ENCODE peak calls at places on chromosomes 1 and 21, in seven cellular contexts. One of them, this sample, is unnamed. For H3K4me1 and H3K9me3, the result is how much of the 10 kb centered on the place peaks cover.

GRCh38 chr1:107936498-107937481 is 28.2 kb downstream of the VAV3 start:
- DNase-seq in uterus: no peak
- DNase-seq in endothelial cell of umbilical vein: peak
- DNase-seq in tibial nerve: no peak
- DNase-seq in heart right ventricle: peak
- DNase-seq in A549: no peak
- DNase-seq in aorta: no peak
- DNase-seq in this sample: peak

GRCh38 chr1:244118087-244118761 is 67.1 kb downstream of the ZBTB18 start:
- DNase-seq in uterus: no peak
- DNase-seq in endothelial cell of umbilical vein: no peak
- DNase-seq in tibial nerve: no peak
- DNase-seq in heart right ventricle: no peak
- DNase-seq in A549: no peak
- DNase-seq in aorta: no peak
- DNase-seq in this sample: no peak

GRCh38 chr1:110136911-110137310 is 13.4 kb upstream of the SLC6A17 start:
- DNase-seq in uterus: no peak
- DNase-seq in endothelial cell of umbilical vein: no peak
- DNase-seq in tibial nerve: no peak
- DNase-seq in heart right ventricle: peak
- DNase-seq in A549: no peak
- DNase-seq in aorta: no peak
- DNase-seq in this sample: peak

GRCh38 chr1:38444311-38444710 is 397.7 kb upstream of the POU3F1 start:
- DNase-seq in uterus: no peak
- DNase-seq in endothelial cell of umbilical vein: no peak
- DNase-seq in tibial nerve: no peak
- DNase-seq in heart right ventricle: no peak
- DNase-seq in A549: no peak
- DNase-seq in aorta: no peak
- DNase-seq in this sample: no peak

GRCh38 chr1:214720561-214720960 is 117.6 kb downstream of the CENPF start:
- DNase-seq in uterus: no peak
- DNase-seq in endothelial cell of umbilical vein: no peak
- DNase-seq in tibial nerve: no peak
- DNase-seq in heart right ventricle: no peak
- DNase-seq in A549: no peak
- DNase-seq in aorta: no peak
- DNase-seq in this sample: no peak

GRCh38 chr1:43653893-43654292 is 3.9 kb downstream of the KDM4A start:
- DNase-seq in uterus: no peak
- DNase-seq in endothelial cell of umbilical vein: no peak
- DNase-seq in tibial nerve: no peak
- DNase-seq in heart right ventricle: no peak
- DNase-seq in A549: no peak
- DNase-seq in aorta: no peak
- DNase-seq in this sample: no peak

GRCh38 chr21:42465008-42465878 is 30.8 kb downstream of the RSPH1 start:
- DNase-seq in uterus: no peak
- DNase-seq in endothelial cell of umbilical vein: no peak
- DNase-seq in tibial nerve: no peak
- DNase-seq in heart right ventricle: no peak
- DNase-seq in A549: no peak
- DNase-seq in aorta: no peak
- DNase-seq in this sample: peak

GRCh38 chr1:209673631-209674417 is 1.4 kb upstream of the G0S2 start:
- DNase-seq in uterus: no peak
- DNase-seq in endothelial cell of umbilical vein: no peak
- DNase-seq in tibial nerve: peak
- DNase-seq in heart right ventricle: no peak
- DNase-seq in A549: no peak
- DNase-seq in aorta: no peak
- DNase-seq in this sample: peak

GRCh38 chr1:159247266-159247665 is 42.6 kb downstream of the ACKR1 start:
- DNase-seq in uterus: no peak
- DNase-seq in endothelial cell of umbilical vein: no peak
- DNase-seq in tibial nerve: no peak
- DNase-seq in heart right ventricle: no peak
- DNase-seq in A549: no peak
- DNase-seq in aorta: no peak
- DNase-seq in this sample: no peak

GRCh38 chr1:21834094-21834493 is 22.0 kb downstream of the LDLRAD2 start:
- DNase-seq in uterus: no peak
- DNase-seq in endothelial cell of umbilical vein: no peak
- DNase-seq in tibial nerve: no peak
- DNase-seq in heart right ventricle: no peak
- DNase-seq in A549: no peak
- DNase-seq in aorta: no peak
- DNase-seq in this sample: no peak

DNA sequence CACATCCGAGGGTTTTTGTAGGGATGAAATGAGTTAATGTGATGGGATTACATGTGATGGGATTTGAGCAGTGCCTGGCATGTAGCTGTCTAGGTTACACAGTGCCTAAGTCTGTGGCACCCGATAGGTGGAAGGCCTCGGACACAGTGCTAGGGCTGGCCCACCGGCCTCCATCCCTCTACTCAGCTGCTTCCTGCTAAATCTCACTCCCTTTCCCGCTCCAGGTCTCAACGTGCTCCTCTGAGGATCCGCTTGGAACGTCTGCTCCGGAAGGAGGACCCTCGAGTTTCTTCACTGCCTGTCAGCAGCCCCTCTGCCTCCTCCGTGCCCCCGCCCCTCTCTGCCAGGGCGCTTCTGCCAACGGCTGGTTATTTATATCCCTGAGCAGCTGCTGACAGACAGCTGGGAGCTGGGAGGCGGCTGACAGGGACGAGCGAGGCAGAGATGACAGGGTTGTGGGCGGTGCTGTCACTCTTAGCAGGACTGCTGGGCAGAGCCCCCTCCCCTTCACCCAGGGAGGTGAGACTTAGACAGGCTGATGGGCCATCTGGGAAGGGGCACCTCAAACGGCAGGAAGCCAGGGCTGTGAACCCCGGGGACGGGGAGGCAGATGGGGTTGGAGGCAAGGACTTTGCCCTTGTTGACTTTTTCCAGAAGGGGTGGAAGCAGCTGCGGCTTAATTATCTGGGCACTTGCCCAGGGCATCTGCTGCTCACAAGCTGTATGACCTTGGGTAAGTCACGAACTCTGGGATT is 26.6 kb upstream of the LRRN2 start:
- DNase-seq in uterus: no peak
- DNase-seq in endothelial cell of umbilical vein: no peak
- DNase-seq in tibial nerve: no peak
- DNase-seq in heart right ventricle: peak
- DNase-seq in A549: no peak
- DNase-seq in aorta: no peak
- DNase-seq in this sample: no peak
- H3K4me1 ChIP-seq in uterus: under half
- H3K4me1 ChIP-seq in endothelial cell of umbilical vein: under half
- H3K4me1 ChIP-seq in tibial nerve: under half
- H3K4me1 ChIP-seq in heart right ventricle: under half
- H3K4me1 ChIP-seq in A549: under half
- H3K4me1 ChIP-seq in aorta: under half
- H3K4me1 ChIP-seq in this sample: under half

DNA sequence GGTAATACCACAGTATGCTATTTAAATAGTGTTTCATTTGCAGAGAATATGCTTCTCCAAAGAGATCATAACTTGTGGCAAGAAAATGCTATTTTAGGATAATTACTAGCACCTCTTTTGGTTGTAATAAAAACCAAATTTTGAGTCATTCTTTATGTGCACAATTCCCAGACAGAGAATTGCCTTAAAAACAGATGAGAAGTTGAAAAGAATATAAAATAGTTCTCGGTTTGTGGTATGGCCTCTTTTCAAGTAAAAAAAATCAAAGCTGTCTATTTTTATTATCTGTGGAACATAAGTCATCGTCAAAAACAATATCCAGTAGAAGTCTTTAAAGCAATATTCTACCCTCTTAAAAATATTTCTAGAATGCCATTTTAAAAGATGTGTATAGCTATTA is 185.9 kb downstream of the GREM2 start:
- DNase-seq in uterus: no peak
- DNase-seq in endothelial cell of umbilical vein: no peak
- DNase-seq in tibial nerve: no peak
- DNase-seq in heart right ventricle: no peak
- DNase-seq in A549: no peak
- DNase-seq in aorta: no peak
- DNase-seq in this sample: no peak
- H3K9me3 ChIP-seq in uterus: under half
- H3K9me3 ChIP-seq in endothelial cell of umbilical vein: under half
- H3K9me3 ChIP-seq in tibial nerve: under half
- H3K9me3 ChIP-seq in heart right ventricle: under half
- H3K9me3 ChIP-seq in A549: under half
- H3K9me3 ChIP-seq in aorta: under half
- H3K9me3 ChIP-seq in this sample: under half

GRCh38 chr1:23357112-23357908 is 12.3 kb downstream of the ZNF436 start:
- DNase-seq in uterus: no peak
- DNase-seq in endothelial cell of umbilical vein: no peak
- DNase-seq in tibial nerve: no peak
- DNase-seq in heart right ventricle: peak
- DNase-seq in A549: no peak
- DNase-seq in aorta: no peak
- DNase-seq in this sample: no peak
- H3K27ac ChIP-seq in uterus: peak
- H3K27ac ChIP-seq in endothelial cell of umbilical vein: no peak
- H3K27ac ChIP-seq in tibial nerve: peak
- H3K27ac ChIP-seq in heart right ventricle: peak
- H3K27ac ChIP-seq in A549: no peak
- H3K27ac ChIP-seq in aorta: no peak
- H3K27ac ChIP-seq in this sample: no peak

GRCh38 chr1:206068314-206068713 is 15.3 kb downstream of the RHEX start:
- DNase-seq in uterus: no peak
- DNase-seq in endothelial cell of umbilical vein: no peak
- DNase-seq in tibial nerve: no peak
- DNase-seq in heart right ventricle: no peak
- DNase-seq in A549: no peak
- DNase-seq in aorta: no peak
- DNase-seq in this sample: no peak

GRCh38 chr1:206067486-206068302 is 14.7 kb downstream of the RHEX start:
- DNase-seq in uterus: peak
- DNase-seq in endothelial cell of umbilical vein: no peak
- DNase-seq in tibial nerve: no peak
- DNase-seq in heart right ventricle: no peak
- DNase-seq in A549: no peak
- DNase-seq in aorta: no peak
- DNase-seq in this sample: no peak

GRCh38 chr1:206066479-206067171 is 13.7 kb downstream of the RHEX start:
- DNase-seq in uterus: no peak
- DNase-seq in endothelial cell of umbilical vein: no peak
- DNase-seq in tibial nerve: no peak
- DNase-seq in heart right ventricle: no peak
- DNase-seq in A549: no peak
- DNase-seq in aorta: no peak
- DNase-seq in this sample: no peak

GRCh38 chr1:206074839-206075238 is 21.9 kb downstream of the RHEX start:
- DNase-seq in uterus: no peak
- DNase-seq in endothelial cell of umbilical vein: peak
- DNase-seq in tibial nerve: no peak
- DNase-seq in heart right ventricle: no peak
- DNase-seq in A549: no peak
- DNase-seq in aorta: no peak
- DNase-seq in this sample: no peak

GRCh38 chr1:206070627-206071304 is 17.8 kb downstream of the RHEX start:
- DNase-seq in uterus: no peak
- DNase-seq in endothelial cell of umbilical vein: no peak
- DNase-seq in tibial nerve: no peak
- DNase-seq in heart right ventricle: no peak
- DNase-seq in A549: no peak
- DNase-seq in aorta: no peak
- DNase-seq in this sample: no peak
- H3K4me1 ChIP-seq in uterus: under half
- H3K4me1 ChIP-seq in endothelial cell of umbilical vein: under half
- H3K4me1 ChIP-seq in tibial nerve: under half
- H3K4me1 ChIP-seq in heart right ventricle: under half
- H3K4me1 ChIP-seq in A549: under half
- H3K4me1 ChIP-seq in aorta: under half
- H3K4me1 ChIP-seq in this sample: under half

This sample was measured in adrenal gland.